ENCODE peak calls at places on chromosome 18, in seven cellular contexts. Q is T-helper 17 cell, K is ovary, X is ELF-1, T is left colon, W is right lobe of liver, A is retina. O is an unnamed sample.

GRCh38 chr18:35729971-35730668 is 148.6 kb downstream of the GALNT1 start:
- DNase-seq in K (no peak), A (no peak), X (no peak), T (no peak), Q (no peak), W (no peak), O (no peak)

GRCh38 chr18:77132369-77133050 is at the start of gene MBP:
- DNase-seq in A (peak; percentile 73), X (peak; percentile 63), T (peak; percentile 93), W (peak; percentile 91), Q (peak; percentile 61), K (peak; percentile 77), O (peak; percentile 85)

GRCh38 chr18:12435867-12436266 is 28.1 kb downstream of the PRELID3A start:
- DNase-seq in A (no peak), K (no peak), T (no peak), X (no peak), W (no peak), Q (no peak), O (no peak)

GRCh38 chr18:76822510-76823165 is at the start of gene ZNF236:
- DNase-seq in X (peak; percentile 59), K (peak; percentile 87), T (peak; percentile 79), W (peak; percentile 80), A (peak; percentile 75), Q (peak; percentile 58), O (peak; percentile 89)

GRCh38 chr18:46343940-46344372 is 239.8 kb downstream of the HAUS1 start:
- DNase-seq in K (no peak), W (no peak), Q (peak; percentile 15), T (peak; percentile 26), X (peak; percentile 29), A (no peak), O (no peak)

GRCh38 chr18:58098706-58099105 is 54.7 kb downstream of the NEDD4L start:
- DNase-seq in W (no peak), T (no peak), X (no peak), Q (no peak), A (no peak), K (no peak), O (no peak)

GRCh38 chr18:77020561-77020960 is 112.0 kb downstream of the MBP start:
- DNase-seq in A (no peak), Q (no peak), T (no peak), K (no peak), X (no peak), W (no peak), O (no peak)

GRCh38 chr18:49031511-49032188 is 80.9 kb upstream of the SMAD7 start:
- DNase-seq in W (no peak), X (no peak), Q (no peak), K (peak; percentile 34), A (no peak), T (no peak), O (peak; percentile 68)

GRCh38 chr18:46950064-46950656 is 32.8 kb downstream of the KATNAL2 start:
- DNase-seq in K (no peak), X (peak; percentile 8), W (no peak), Q (no peak), T (no peak), A (no peak), O (no peak)

GRCh38 chr18:80227472-80227871 is 19.8 kb downstream of the PARD6G start:
- DNase-seq in A (no peak), T (no peak), K (no peak), X (no peak), Q (no peak), W (no peak), O (peak; percentile 63)

GRCh38 chr18:23134780-23135678 is at the start of gene CABLES1:
- DNase-seq in K (peak; percentile 67), A (peak; percentile 91), Q (peak; percentile 16), T (peak; percentile 71), W (peak; percentile 92), X (peak; percentile 74), O (peak; percentile 92)

GRCh38 chr18:36325846-36326245 is 28.3 kb downstream of the FHOD3 start:
- DNase-seq in K (no peak), X (no peak), T (no peak), W (no peak), A (no peak), Q (no peak), O (no peak)

GRCh38 chr18:7459851-7460774 is 107.0 kb upstream of the PTPRM start:
- DNase-seq in K (peak; percentile 64), Q (no peak), W (no peak), A (peak; percentile 53), X (no peak), T (no peak), O (peak; percentile 75)

GRCh38 chr18:44123743-44124142 is 556.9 kb upstream of the SETBP1 start:
- DNase-seq in T (no peak), X (no peak), W (no peak), A (no peak), Q (no peak), K (no peak), O (no peak)

GRCh38 chr18:8241731-8242130 is 367.5 kb upstream of the RAB12 start:
- DNase-seq in W (no peak), A (no peak), T (no peak), Q (no peak), X (no peak), K (no peak), O (no peak)

GRCh38 chr18:58862851-58863538 is 1.7 kb upstream of the ZNF532 start:
- DNase-seq in A (peak; percentile 83), K (peak; percentile 69), Q (no peak), T (peak; percentile 44), W (no peak), X (peak; percentile 56), O (no peak)

GRCh38 chr18:47752796-47753645 is 177.4 kb downstream of the SMAD2 start:
- DNase-seq in A (no peak), T (no peak), X (no peak), Q (no peak), W (no peak), K (no peak), O (no peak)

GRCh38 chr18:3346487-3346886 is 84.6 kb downstream of the MYL12B start:
- DNase-seq in K (no peak), A (no peak), T (no peak), W (no peak), X (no peak), Q (no peak), O (no peak)

GRCh38 chr18:6598657-6599056 is 130.9 kb upstream of the ARHGAP28 start:
- DNase-seq in K (no peak), T (no peak), X (peak; percentile 65), A (no peak), Q (no peak), W (no peak), O (no peak)

GRCh38 chr18:49878567-49878966 is 65.2 kb upstream of the ACAA2 start:
- DNase-seq in A (no peak), K (no peak), W (no peak), T (no peak), Q (no peak), X (no peak), O (no peak)

GRCh38 chr18:47832348-47832747 is 98.1 kb downstream of the SMAD2 start:
- DNase-seq in K (no peak), Q (no peak), W (no peak), X (no peak), T (no peak), A (no peak), O (no peak)

GRCh38 chr18:58532298-58532697 is 96.6 kb downstream of the ALPK2 start:
- DNase-seq in W (no peak), T (no peak), K (no peak), A (no peak), X (no peak), Q (no peak), O (no peak)

GRCh38 chr18:57088883-57089282 is 58.0 kb upstream of the BOD1L2 start:
- DNase-seq in T (no peak), W (no peak), A (no peak), X (no peak), Q (no peak), K (no peak), O (no peak)

GRCh38 chr18:28512357-28512756 is 335.4 kb upstream of the CDH2 start:
- DNase-seq in Q (no peak), K (no peak), A (no peak), X (no peak), W (no peak), T (no peak), O (no peak)

GRCh38 chr18:59172664-59173249 is 33.1 kb downstream of the SEC11C start:
- DNase-seq in T (no peak), K (no peak), X (no peak), W (no peak), Q (no peak), A (no peak), O (no peak)

O was measured in osteocyte.